ENCODE peak calls at places on chromosomes 7 and 10, in ten cellular contexts. K, W, V, T, C, B, U, P, H and O are unnamed samples.
A peak's percentile ranks its signal among the peaks of the same experiment; 100 is the strongest.

GRCh38 chr10:126658928-126659327 is 11.6 kb downstream of the C10orf90 start:
- DNase-seq in K (no peak), W (no peak), V (no peak), T (no peak), C (no peak), B (no peak), U (no peak), P (no peak), H (no peak), O (no peak)

GRCh38 chr10:114316744-114317143 is 77.7 kb downstream of the VWA2 start:
- DNase-seq in K (no peak), W (no peak), V (no peak), T (no peak), C (no peak), B (no peak), U (no peak), P (no peak), H (no peak), O (no peak)

GRCh38 chr10:125482108-125482507 is 200.9 kb downstream of the TEX36 start:
- DNase-seq in K (no peak), W (no peak), V (no peak), T (peak; percentile 61), C (no peak), B (no peak), U (no peak), P (no peak), H (no peak), O (no peak)

GRCh38 chr10:660413-660979 is 29.0 kb downstream of the DIP2C start:
- DNase-seq in K (no peak), W (no peak), V (no peak), T (no peak), C (no peak), B (no peak), U (no peak), P (no peak), H (no peak), O (no peak)

GRCh38 chr7:37234334-37234733 is 214.3 kb downstream of the ELMO1 start:
- DNase-seq in K (no peak), W (no peak), V (peak; percentile 39), T (no peak), C (no peak), B (no peak), U (no peak), P (no peak), H (no peak), O (no peak)

GRCh38 chr10:125023269-125023668 is 81.3 kb downstream of the ZRANB1 start:
- DNase-seq in K (peak; percentile 44), W (peak; percentile 65), V (no peak), T (no peak), C (peak; percentile 72), B (no peak), U (no peak), P (peak; percentile 64), H (no peak), O (no peak)

GRCh38 chr10:29804025-29804852 is 169.5 kb upstream of the SVIL start:
- DNase-seq in K (peak; percentile 39), W (no peak), V (no peak), T (peak; percentile 96), C (peak; percentile 75), B (no peak), U (peak; percentile 75), P (no peak), H (no peak), O (peak; percentile 46)

GRCh38 chr7:26649388-26649787 is 215.0 kb downstream of the SKAP2 start:
- DNase-seq in K (no peak), W (no peak), V (no peak), T (no peak), C (no peak), B (no peak), U (no peak), P (no peak), H (no peak), O (no peak)

DNA sequence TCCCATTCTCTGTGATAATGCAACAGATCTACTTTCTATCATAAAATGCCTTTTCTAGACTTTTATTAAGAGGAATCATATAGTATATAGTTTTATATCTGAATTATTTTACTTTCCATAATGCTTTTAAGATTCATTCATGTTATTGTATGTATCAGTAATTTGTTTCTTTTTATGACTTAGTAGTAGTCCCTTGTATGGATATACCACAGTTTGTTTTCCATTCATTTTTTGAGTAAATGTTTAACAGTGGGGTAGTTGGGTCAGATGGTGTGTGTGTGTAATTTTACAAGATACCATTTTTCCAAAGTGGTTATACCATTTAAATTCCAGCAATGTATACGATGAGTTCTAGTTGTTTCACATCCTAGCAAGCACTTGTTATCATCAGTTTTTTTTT is 10.4 kb downstream of the PIK3CG start:
- DNase-seq in K (no peak), W (no peak), V (no peak), T (no peak), C (no peak), B (no peak), U (no peak), P (no peak), H (no peak), O (no peak)
- H3K4me1 ChIP-seq in K (peaks cover 16% of the 10 kb centered on the region), W (no peaks in the 10 kb centered on the region), V (no peaks in the 10 kb centered on the region), T (no peaks in the 10 kb centered on the region), C (no peaks in the 10 kb centered on the region), B (no peaks in the 10 kb centered on the region), U (no peaks in the 10 kb centered on the region), P (peaks cover 7% of the 10 kb centered on the region), H (no peaks in the 10 kb centered on the region), O (no peaks in the 10 kb centered on the region)

GRCh38 chr7:101740981-101741725 is 76.3 kb upstream of the CUX1 start:
- DNase-seq in K (no peak), W (no peak), V (no peak), T (no peak), C (no peak), B (no peak), U (no peak), P (no peak), H (no peak), O (no peak)
- H3K4me1 ChIP-seq in K (peaks cover 5% of the 10 kb centered on the region), W (peaks cover 11% of the 10 kb centered on the region), V (peaks cover 6% of the 10 kb centered on the region), T (peaks cover 28% of the 10 kb centered on the region), C (no peaks in the 10 kb centered on the region), B (peaks cover 14% of the 10 kb centered on the region), U (no peaks in the 10 kb centered on the region), P (peaks cover 13% of the 10 kb centered on the region), H (peaks cover 4% of the 10 kb centered on the region), O (peaks cover 11% of the 10 kb centered on the region)

GRCh38 chr10:4771554-4772201 is 54.3 kb upstream of the AKR1E2 start:
- DNase-seq in K (no peak), W (no peak), V (no peak), T (no peak), C (no peak), B (no peak), U (no peak), P (no peak), H (no peak), O (no peak)
- H3K4me1 ChIP-seq in K (peaks cover 9% of the 10 kb centered on the region), W (no peaks in the 10 kb centered on the region), V (no peaks in the 10 kb centered on the region), T (peaks cover 19% of the 10 kb centered on the region), C (peaks cover 45% of the 10 kb centered on the region), B (peaks cover 25% of the 10 kb centered on the region), U (no peaks in the 10 kb centered on the region), P (peaks cover 30% of the 10 kb centered on the region), H (peaks cover 14% of the 10 kb centered on the region), O (no peaks in the 10 kb centered on the region)

GRCh38 chr7:47908726-47909125 is 39.5 kb downstream of the PKD1L1 start:
- DNase-seq in K (no peak), W (no peak), V (no peak), T (no peak), C (no peak), B (no peak), U (no peak), P (no peak), H (peak; percentile 31), O (no peak)

GRCh38 chr7:47902013-47902412 is 46.3 kb downstream of the PKD1L1 start:
- DNase-seq in K (no peak), W (no peak), V (no peak), T (no peak), C (no peak), B (no peak), U (no peak), P (no peak), H (no peak), O (no peak)

GRCh38 chr7:47901542-47901941 is 46.7 kb downstream of the PKD1L1 start:
- DNase-seq in K (no peak), W (no peak), V (no peak), T (peak; percentile 90), C (no peak), B (peak; percentile 68), U (no peak), P (no peak), H (no peak), O (no peak)

GRCh38 chr7:47905071-47905920 is 43.0 kb downstream of the PKD1L1 start:
- DNase-seq in K (no peak), W (no peak), V (no peak), T (no peak), C (no peak), B (peak; percentile 88), U (no peak), P (no peak), H (peak; percentile 29), O (no peak)

GRCh38 chr7:47906883-47907282 is 41.4 kb downstream of the PKD1L1 start:
- DNase-seq in K (no peak), W (no peak), V (no peak), T (no peak), C (no peak), B (no peak), U (no peak), P (no peak), H (no peak), O (no peak)
- H3K4me1 ChIP-seq in K (no peaks in the 10 kb centered on the region), W (no peaks in the 10 kb centered on the region), V (peaks cover 7% of the 10 kb centered on the region), T (peaks cover 12% of the 10 kb centered on the region), C (no peaks in the 10 kb centered on the region), B (no peaks in the 10 kb centered on the region), U (no peaks in the 10 kb centered on the region), P (peaks cover 5% of the 10 kb centered on the region), H (peaks cover 37% of the 10 kb centered on the region), O (no peaks in the 10 kb centered on the region)

GRCh38 chr7:129848436-129848835 is 104.3 kb downstream of the UBE2H start:
- DNase-seq in K (no peak), W (no peak), V (no peak), T (no peak), C (no peak), B (no peak), U (no peak), P (no peak), H (no peak), O (no peak)
- H3K4me1 ChIP-seq in K (peaks cover 34% of the 10 kb centered on the region), W (peaks cover 14% of the 10 kb centered on the region), V (no peaks in the 10 kb centered on the region), T (peaks cover 63% of the 10 kb centered on the region), C (peaks cover 50% of the 10 kb centered on the region), B (peaks cover 38% of the 10 kb centered on the region), U (no peaks in the 10 kb centered on the region), P (peaks cover 68% of the 10 kb centered on the region), H (peaks cover 3% of the 10 kb centered on the region), O (peaks cover 6% of the 10 kb centered on the region)